ENCODE peak calls at places on chromosome 15, in seven cellular contexts. One of them, this sample, is unnamed.

GRCh38 chr15:41151451-41152005 is 35.4 kb upstream of the INO80 start:
- DNase-seq in HFFc6: no peak
- DNase-seq in WTC11: no peak
- DNase-seq in T-helper 9 cell: no peak
- DNase-seq in occipital lobe: no peak
- DNase-seq in naive thymus-derived CD4-positive, alpha-beta T cell: no peak
- DNase-seq in EL: no peak
- DNase-seq in this sample: no peak

GRCh38 chr15:101520395-101520794 is 30.9 kb upstream of the PCSK6 start:
- DNase-seq in HFFc6: no peak
- DNase-seq in WTC11: no peak
- DNase-seq in T-helper 9 cell: no peak
- DNase-seq in occipital lobe: no peak
- DNase-seq in naive thymus-derived CD4-positive, alpha-beta T cell: no peak
- DNase-seq in EL: no peak
- DNase-seq in this sample: no peak

GRCh38 chr15:40470423-40471104 is at the start of gene CHST14:
- DNase-seq in HFFc6: peak
- DNase-seq in WTC11: peak
- DNase-seq in T-helper 9 cell: peak
- DNase-seq in occipital lobe: no peak
- DNase-seq in naive thymus-derived CD4-positive, alpha-beta T cell: peak
- DNase-seq in EL: peak
- DNase-seq in this sample: peak

GRCh38 chr15:80580107-80580506 is 115.0 kb upstream of the ABHD17C start:
- DNase-seq in HFFc6: peak
- DNase-seq in WTC11: no peak
- DNase-seq in T-helper 9 cell: no peak
- DNase-seq in occipital lobe: no peak
- DNase-seq in naive thymus-derived CD4-positive, alpha-beta T cell: no peak
- DNase-seq in EL: peak
- DNase-seq in this sample: no peak

GRCh38 chr15:38275951-38276350 is 23.3 kb downstream of the SPRED1 start:
- DNase-seq in HFFc6: peak
- DNase-seq in WTC11: no peak
- DNase-seq in T-helper 9 cell: no peak
- DNase-seq in occipital lobe: no peak
- DNase-seq in naive thymus-derived CD4-positive, alpha-beta T cell: no peak
- DNase-seq in EL: peak
- DNase-seq in this sample: no peak

GRCh38 chr15:101723874-101724674 is at the start of gene TARS3:
- DNase-seq in HFFc6: peak
- DNase-seq in WTC11: peak
- DNase-seq in T-helper 9 cell: peak
- DNase-seq in occipital lobe: peak
- DNase-seq in naive thymus-derived CD4-positive, alpha-beta T cell: peak
- DNase-seq in EL: peak
- DNase-seq in this sample: peak

GRCh38 chr15:66231421-66232266 is 21.9 kb downstream of the MEGF11 start:
- DNase-seq in HFFc6: no peak
- DNase-seq in WTC11: no peak
- DNase-seq in T-helper 9 cell: no peak
- DNase-seq in occipital lobe: no peak
- DNase-seq in naive thymus-derived CD4-positive, alpha-beta T cell: no peak
- DNase-seq in EL: peak
- DNase-seq in this sample: no peak

GRCh38 chr15:57382222-57382621 is 5.9 kb downstream of the CGNL1 start:
- DNase-seq in HFFc6: no peak
- DNase-seq in WTC11: no peak
- DNase-seq in T-helper 9 cell: no peak
- DNase-seq in occipital lobe: no peak
- DNase-seq in naive thymus-derived CD4-positive, alpha-beta T cell: no peak
- DNase-seq in EL: no peak
- DNase-seq in this sample: no peak

GRCh38 chr15:33857726-33858125 is 110.6 kb upstream of the CHRM5 start:
- DNase-seq in HFFc6: no peak
- DNase-seq in WTC11: no peak
- DNase-seq in T-helper 9 cell: no peak
- DNase-seq in occipital lobe: no peak
- DNase-seq in naive thymus-derived CD4-positive, alpha-beta T cell: no peak
- DNase-seq in EL: no peak
- DNase-seq in this sample: no peak

GRCh38 chr15:101052681-101053121 is 133.5 kb downstream of the LRRK1 start:
- DNase-seq in HFFc6: no peak
- DNase-seq in WTC11: no peak
- DNase-seq in T-helper 9 cell: no peak
- DNase-seq in occipital lobe: no peak
- DNase-seq in naive thymus-derived CD4-positive, alpha-beta T cell: no peak
- DNase-seq in EL: no peak
- DNase-seq in this sample: no peak

GRCh38 chr15:52379395-52380111 is 83.9 kb upstream of the MYO5C start:
- DNase-seq in HFFc6: no peak
- DNase-seq in WTC11: no peak
- DNase-seq in T-helper 9 cell: no peak
- DNase-seq in occipital lobe: no peak
- DNase-seq in naive thymus-derived CD4-positive, alpha-beta T cell: no peak
- DNase-seq in EL: no peak
- DNase-seq in this sample: no peak

GRCh38 chr15:75508741-75509532 is 57.4 kb upstream of the SIN3A start:
- DNase-seq in HFFc6: peak
- DNase-seq in WTC11: no peak
- DNase-seq in T-helper 9 cell: no peak
- DNase-seq in occipital lobe: no peak
- DNase-seq in naive thymus-derived CD4-positive, alpha-beta T cell: peak
- DNase-seq in EL: peak
- DNase-seq in this sample: peak

GRCh38 chr15:48644827-48645557 is 517 bp downstream of the FBN1 start:
- DNase-seq in HFFc6: no peak
- DNase-seq in WTC11: peak
- DNase-seq in T-helper 9 cell: no peak
- DNase-seq in occipital lobe: peak
- DNase-seq in naive thymus-derived CD4-positive, alpha-beta T cell: no peak
- DNase-seq in EL: peak
- DNase-seq in this sample: no peak

GRCh38 chr15:38540516-38540915 is 24.1 kb downstream of the RASGRP1 start:
- DNase-seq in HFFc6: peak
- DNase-seq in WTC11: no peak
- DNase-seq in T-helper 9 cell: no peak
- DNase-seq in occipital lobe: no peak
- DNase-seq in naive thymus-derived CD4-positive, alpha-beta T cell: no peak
- DNase-seq in EL: no peak
- DNase-seq in this sample: no peak

GRCh38 chr15:51751687-51752683 is 588 bp downstream of the TMOD2 start:
- DNase-seq in HFFc6: no peak
- DNase-seq in WTC11: peak
- DNase-seq in T-helper 9 cell: no peak
- DNase-seq in occipital lobe: peak
- DNase-seq in naive thymus-derived CD4-positive, alpha-beta T cell: no peak
- DNase-seq in EL: peak
- DNase-seq in this sample: no peak

GRCh38 chr15:47587938-47588817 is 129.1 kb upstream of the SEMA6D start:
- DNase-seq in HFFc6: no peak
- DNase-seq in WTC11: no peak
- DNase-seq in T-helper 9 cell: no peak
- DNase-seq in occipital lobe: no peak
- DNase-seq in naive thymus-derived CD4-positive, alpha-beta T cell: no peak
- DNase-seq in EL: no peak
- DNase-seq in this sample: no peak

GRCh38 chr15:78340243-78341056 is at the start of gene CRABP1:
- DNase-seq in HFFc6: no peak
- DNase-seq in WTC11: peak
- DNase-seq in T-helper 9 cell: no peak
- DNase-seq in occipital lobe: no peak
- DNase-seq in naive thymus-derived CD4-positive, alpha-beta T cell: no peak
- DNase-seq in EL: no peak
- DNase-seq in this sample: no peak

GRCh38 chr15:71532994-71533393 is 277.4 kb upstream of the NR2E3 start:
- DNase-seq in HFFc6: peak
- DNase-seq in WTC11: peak
- DNase-seq in T-helper 9 cell: no peak
- DNase-seq in occipital lobe: no peak
- DNase-seq in naive thymus-derived CD4-positive, alpha-beta T cell: no peak
- DNase-seq in EL: peak
- DNase-seq in this sample: no peak

GRCh38 chr15:78934063-78935023 is 10.5 kb downstream of the CTSH start:
- DNase-seq in HFFc6: no peak
- DNase-seq in WTC11: no peak
- DNase-seq in T-helper 9 cell: no peak
- DNase-seq in occipital lobe: no peak
- DNase-seq in naive thymus-derived CD4-positive, alpha-beta T cell: no peak
- DNase-seq in EL: no peak
- DNase-seq in this sample: no peak

GRCh38 chr15:28881170-28881569 is 4.6 kb upstream of the APBA2 start:
- DNase-seq in HFFc6: no peak
- DNase-seq in WTC11: no peak
- DNase-seq in T-helper 9 cell: no peak
- DNase-seq in occipital lobe: no peak
- DNase-seq in naive thymus-derived CD4-positive, alpha-beta T cell: no peak
- DNase-seq in EL: peak
- DNase-seq in this sample: no peak

GRCh38 chr15:95446854-95447253 is 883.6 kb upstream of the NR2F2 start:
- DNase-seq in HFFc6: no peak
- DNase-seq in WTC11: no peak
- DNase-seq in T-helper 9 cell: no peak
- DNase-seq in occipital lobe: no peak
- DNase-seq in naive thymus-derived CD4-positive, alpha-beta T cell: peak
- DNase-seq in EL: no peak
- DNase-seq in this sample: peak

GRCh38 chr15:82043726-82044372 is 2.0 kb downstream of the MEX3B start:
- DNase-seq in HFFc6: peak
- DNase-seq in WTC11: peak
- DNase-seq in T-helper 9 cell: no peak
- DNase-seq in occipital lobe: no peak
- DNase-seq in naive thymus-derived CD4-positive, alpha-beta T cell: no peak
- DNase-seq in EL: peak
- DNase-seq in this sample: no peak

GRCh38 chr15:36591534-36592411 is 12.3 kb downstream of the CDIN1 start:
- DNase-seq in HFFc6: peak
- DNase-seq in WTC11: no peak
- DNase-seq in T-helper 9 cell: no peak
- DNase-seq in occipital lobe: no peak
- DNase-seq in naive thymus-derived CD4-positive, alpha-beta T cell: no peak
- DNase-seq in EL: peak
- DNase-seq in this sample: no peak

GRCh38 chr15:35092846-35093245 is 7.8 kb upstream of the NANOGP8 start:
- DNase-seq in HFFc6: no peak
- DNase-seq in WTC11: no peak
- DNase-seq in T-helper 9 cell: no peak
- DNase-seq in occipital lobe: no peak
- DNase-seq in naive thymus-derived CD4-positive, alpha-beta T cell: no peak
- DNase-seq in EL: no peak
- DNase-seq in this sample: no peak

GRCh38 chr15:81914734-81915234 is 131.0 kb downstream of the MEX3B start:
- DNase-seq in HFFc6: no peak
- DNase-seq in WTC11: no peak
- DNase-seq in T-helper 9 cell: no peak
- DNase-seq in occipital lobe: no peak
- DNase-seq in naive thymus-derived CD4-positive, alpha-beta T cell: no peak
- DNase-seq in EL: no peak
- DNase-seq in this sample: no peak

GRCh38 chr15:73908030-73908821 is 18.0 kb upstream of the LOXL1 start:
- DNase-seq in HFFc6: peak
- DNase-seq in WTC11: peak
- DNase-seq in T-helper 9 cell: peak
- DNase-seq in occipital lobe: peak
- DNase-seq in naive thymus-derived CD4-positive, alpha-beta T cell: peak
- DNase-seq in EL: peak
- DNase-seq in this sample: peak

GRCh38 chr15:66901336-66902100 is 163.9 kb upstream of the SMAD3 start:
- DNase-seq in HFFc6: peak
- DNase-seq in WTC11: no peak
- DNase-seq in T-helper 9 cell: no peak
- DNase-seq in occipital lobe: no peak
- DNase-seq in naive thymus-derived CD4-positive, alpha-beta T cell: no peak
- DNase-seq in EL: peak
- DNase-seq in this sample: no peak

GRCh38 chr15:97177135-97177704 is 783.3 kb upstream of the ARRDC4 start:
- DNase-seq in HFFc6: no peak
- DNase-seq in WTC11: peak
- DNase-seq in T-helper 9 cell: no peak
- DNase-seq in occipital lobe: no peak
- DNase-seq in naive thymus-derived CD4-positive, alpha-beta T cell: no peak
- DNase-seq in EL: no peak
- DNase-seq in this sample: no peak

This sample was measured in activated gamma-delta T cell treated with Interleukin-2 at 50 U/mL for 16 hours.